ENCODE peak calls at places on chromosomes 13 and 19, in eight cellular contexts. Z, G, J, M, O, K, Q and U are unnamed samples.

GRCh38 chr13:50693755-50694154 is 149.7 kb downstream of the DLEU7 start:
- DNase-seq in Z (no peak), G (peak), J (no peak), M (no peak), O (no peak), K (no peak), Q (no peak), U (no peak)

GRCh38 chr13:112210401-112210800 is 143.5 kb downstream of the SOX1 start:
- DNase-seq in Z (no peak), G (no peak), J (no peak), M (no peak), O (no peak), K (no peak), Q (no peak), U (no peak)

GRCh38 chr13:78054152-78054551 is 135.5 kb upstream of the EDNRB start:
- DNase-seq in Z (no peak), G (no peak), J (no peak), M (no peak), O (no peak), K (no peak), Q (no peak), U (no peak)

GRCh38 chr19:45814166-45814780 is 835 bp downstream of the RSPH6A start:
- DNase-seq in Z (no peak), G (no peak), J (no peak), M (no peak), O (no peak), K (no peak), Q (no peak), U (no peak)

GRCh38 chr13:82294226-82294625 is 1588.0 kb downstream of the SLITRK1 start:
- DNase-seq in Z (no peak), G (no peak), J (no peak), M (no peak), O (no peak), K (no peak), Q (no peak), U (no peak)

GRCh38 chr19:18633321-18633720 is 3.5 kb upstream of the KLHL26 start:
- DNase-seq in Z (no peak), G (peak), J (no peak), M (no peak), O (no peak), K (no peak), Q (no peak), U (no peak)

GRCh38 chr19:55304279-55304978 is 20.6 kb downstream of the BRSK1 start:
- DNase-seq in Z (no peak), G (no peak), J (peak), M (no peak), O (peak), K (no peak), Q (peak), U (no peak)

GRCh38 chr19:12801466-12802266 is at the start of the genes PRDX2 and THSD8:
- DNase-seq in Z (peak), G (peak), J (peak), M (peak), O (peak), K (peak), Q (peak), U (peak)

GRCh38 chr19:19643158-19644053 is at the start of gene GMIP:
- DNase-seq in Z (no peak), G (peak), J (peak), M (peak), O (peak), K (peak), Q (peak), U (peak)

GRCh38 chr19:55986487-55986886 is at the start of gene NLRP5:
- DNase-seq in Z (no peak), G (no peak), J (no peak), M (no peak), O (no peak), K (no peak), Q (no peak), U (no peak)

GRCh38 chr13:107211073-107211472 is 643.1 kb upstream of the ARGLU1 start:
- DNase-seq in Z (peak), G (peak), J (peak), M (no peak), O (peak), K (peak), Q (peak), U (peak)

GRCh38 chr19:850221-850978 is 1.7 kb upstream of the ELANE start:
- DNase-seq in Z (peak), G (peak), J (peak), M (no peak), O (no peak), K (peak), Q (no peak), U (no peak)

GRCh38 chr13:74920361-74920760 is 561.6 kb downstream of the TBC1D4 start:
- DNase-seq in Z (no peak), G (no peak), J (no peak), M (no peak), O (no peak), K (no peak), Q (no peak), U (no peak)

GRCh38 chr13:42066542-42066941 is 18.1 kb downstream of the DGKH start:
- DNase-seq in Z (no peak), G (no peak), J (no peak), M (no peak), O (no peak), K (peak), Q (no peak), U (no peak)

GRCh38 chr13:109733550-109733949 is 52.8 kb downstream of the IRS2 start:
- DNase-seq in Z (no peak), G (no peak), J (no peak), M (no peak), O (no peak), K (no peak), Q (no peak), U (no peak)

GRCh38 chr13:97275265-97275664 is 53.1 kb downstream of the MBNL2 start:
- DNase-seq in Z (no peak), G (no peak), J (peak), M (no peak), O (no peak), K (peak), Q (no peak), U (no peak)

GRCh38 chr13:86601351-86601750 is 802.1 kb upstream of the SLITRK6 start:
- DNase-seq in Z (no peak), G (no peak), J (peak), M (no peak), O (no peak), K (peak), Q (no peak), U (no peak)

GRCh38 chr13:106145997-106146864 is 389.2 kb downstream of the EFNB2 start:
- DNase-seq in Z (no peak), G (no peak), J (no peak), M (no peak), O (no peak), K (no peak), Q (no peak), U (no peak)

GRCh38 chr19:13162749-13163608 is 12.8 kb downstream of the IER2 start:
- DNase-seq in Z (peak), G (peak), J (peak), M (peak), O (peak), K (peak), Q (peak), U (peak)